ENCODE peak calls at places on chromosomes 11 and 22, in six cellular contexts. C is uterus, Z is erythroblast, R is stomach, B is right lobe of liver, L is body of pancreas. U is an unnamed sample.
A peak's percentile ranks its signal among the peaks of the same experiment; 100 is the strongest.

GRCh38 chr11:69129647-69130046 is 26.1 kb upstream of the SMIM38 start:
- DNase-seq in C (no peak), Z (no peak), R (no peak), B (no peak), L (no peak), U (no peak)

GRCh38 chr22:48432721-48433518 is 1394.8 kb downstream of the BRD1 start:
- DNase-seq in C (no peak), Z (no peak), R (no peak), B (no peak), L (no peak), U (no peak)

GRCh38 chr11:117808768-117809167 is 11.8 kb upstream of the DSCAML1 start:
- DNase-seq in C (peak; percentile 53), Z (no peak), R (no peak), B (no peak), L (no peak), U (no peak)

GRCh38 chr11:116406042-116406441 is 366.7 kb downstream of the BUD13 start:
- DNase-seq in C (no peak), Z (no peak), R (no peak), B (no peak), L (no peak), U (no peak)

GRCh38 chr11:88402192-88402715 is 64.7 kb upstream of the CTSC start:
- DNase-seq in C (no peak), Z (no peak), R (no peak), B (no peak), L (no peak), U (no peak)

GRCh38 chr11:31141804-31142203 is 227.7 kb downstream of the DCDC1 start:
- DNase-seq in C (no peak), Z (no peak), R (no peak), B (no peak), L (no peak), U (no peak)

GRCh38 chr11:9002920-9003572 is 755 bp downstream of the NRIP3 start:
- DNase-seq in C (no peak), Z (peak; percentile 35), R (no peak), B (no peak), L (no peak), U (no peak)

GRCh38 chr11:88849368-88849767 is 216.4 kb downstream of the GRM5 start:
- DNase-seq in C (no peak), Z (no peak), R (no peak), B (no peak), L (no peak), U (no peak)

GRCh38 chr11:19122966-19123615 is 6.1 kb downstream of the ZDHHC13 start:
- DNase-seq in C (no peak), Z (no peak), R (no peak), B (no peak), L (no peak), U (no peak)

GRCh38 chr11:95739526-95739925 is 50.1 kb downstream of the FAM76B start:
- DNase-seq in C (no peak), Z (no peak), R (no peak), B (no peak), L (no peak), U (no peak)

GRCh38 chr22:27839261-27839660 is 37.7 kb upstream of the MN1 start:
- DNase-seq in C (no peak), Z (no peak), R (no peak), B (peak; percentile 23), L (no peak), U (no peak)

GRCh38 chr11:129373489-129373953 is 2.1 kb upstream of the BARX2 start:
- DNase-seq in C (no peak), Z (no peak), R (no peak), B (no peak), L (no peak), U (no peak)

GRCh38 chr11:1701041-1701807 is 4.2 kb downstream of the KRTAP5-6 start:
- DNase-seq in C (no peak), Z (no peak), R (no peak), B (peak; percentile 23), L (no peak), U (no peak)

GRCh38 chr22:50301581-50301991 is 5.9 kb downstream of the PLXNB2 start:
- DNase-seq in C (no peak), Z (no peak), R (peak; percentile 35), B (no peak), L (no peak), U (no peak)

GRCh38 chr22:23036684-23037428 is 33.5 kb upstream of the GNAZ start:
- DNase-seq in C (no peak), Z (no peak), R (no peak), B (no peak), L (peak; percentile 18), U (peak; percentile 70)

GRCh38 chr11:103295704-103296103 is 186.5 kb downstream of the DYNC2H1 start:
- DNase-seq in C (no peak), Z (peak; percentile 37), R (no peak), B (no peak), L (no peak), U (no peak)

DNA sequence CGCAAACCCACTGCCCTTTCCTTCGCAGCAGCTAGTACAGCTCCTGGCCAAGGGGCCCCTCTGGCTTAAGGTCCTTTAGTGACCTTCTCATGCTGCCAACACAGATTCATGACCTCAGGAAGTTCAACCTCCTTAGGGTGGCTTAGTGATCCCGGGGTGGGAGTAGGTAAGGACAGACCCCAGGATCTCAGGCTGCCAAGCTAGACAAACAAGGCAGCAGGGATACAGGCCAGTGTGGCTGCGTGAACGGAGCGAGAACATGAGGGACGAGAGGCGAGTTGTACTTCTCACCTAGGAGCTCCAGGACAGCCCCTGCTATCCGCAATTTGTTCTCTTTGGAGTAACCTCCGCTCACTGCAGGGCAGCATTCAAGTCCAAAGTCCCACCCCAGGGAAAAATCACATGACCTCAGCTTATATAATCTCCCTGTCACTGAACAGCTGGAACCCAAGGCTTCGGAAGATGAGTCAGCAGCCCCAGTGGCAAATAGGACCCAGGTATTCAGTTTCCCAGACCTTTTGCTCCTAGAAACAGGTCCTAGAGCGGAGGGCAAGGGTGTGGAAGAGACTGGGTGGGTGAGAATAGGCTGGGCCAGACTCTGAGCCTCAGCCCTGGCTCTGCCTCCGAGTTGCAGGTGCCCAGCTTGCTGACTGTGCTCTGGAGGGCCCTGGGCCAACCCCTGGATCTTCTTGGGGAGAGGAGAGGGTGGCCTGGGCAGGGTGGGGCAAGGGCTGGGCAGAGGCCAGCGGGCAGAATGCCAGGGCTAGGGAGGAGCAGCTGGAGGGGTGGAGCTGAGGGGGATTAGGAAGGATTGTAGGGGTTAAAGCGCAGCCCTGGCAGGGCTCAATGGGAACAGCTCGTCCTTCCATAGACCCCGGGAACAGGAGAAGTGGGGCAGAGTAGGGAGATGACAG is 13.1 kb downstream of the USP2 start:
- DNase-seq in C (peak; percentile 73), Z (peak; percentile 84), R (peak; percentile 70), B (peak; percentile 92), L (peak; percentile 83), U (peak; percentile 93)
- TF ChIP-seq POLR2A in C (no peak), Z (no peak), R (no peak), B (no peak), L (peak; percentile 30), U (peak; percentile 64)

DNA sequence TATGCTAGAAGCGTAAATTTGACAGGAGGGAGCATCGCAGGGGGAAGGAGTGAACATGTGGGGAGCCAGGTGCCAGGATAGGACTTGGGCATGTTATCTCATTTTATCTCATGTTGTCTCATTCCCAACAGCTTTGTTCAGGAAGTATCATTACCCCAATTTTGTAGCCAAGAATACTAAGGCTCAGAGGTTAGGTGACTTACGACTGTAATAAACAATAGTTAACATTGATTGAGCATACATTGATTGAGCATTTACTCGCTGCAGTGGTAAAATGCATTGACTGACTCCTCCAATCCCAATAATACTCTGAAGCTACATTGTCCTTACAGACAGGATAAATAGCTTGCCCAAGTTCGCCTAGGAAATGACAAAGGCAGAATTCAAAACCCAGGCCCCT is 19.2 kb upstream of the TP53I11 start:
- DNase-seq in C (no peak), Z (no peak), R (no peak), B (no peak), L (no peak), U (no peak)
- TF ChIP-seq POLR2A in C (no peak), Z (no peak), R (no peak), B (no peak), L (no peak), U (no peak)

GRCh38 chr22:37659066-37659896 is 758 bp downstream of the PDXP start:
- DNase-seq in C (no peak), Z (peak; percentile 58), R (no peak), B (peak; percentile 91), L (peak; percentile 61), U (peak; percentile 73)
- TF ChIP-seq POLR2A in C (no peak), Z (no peak), R (no peak), B (peak; percentile 80), L (no peak), U (peak; percentile 86)

DNA sequence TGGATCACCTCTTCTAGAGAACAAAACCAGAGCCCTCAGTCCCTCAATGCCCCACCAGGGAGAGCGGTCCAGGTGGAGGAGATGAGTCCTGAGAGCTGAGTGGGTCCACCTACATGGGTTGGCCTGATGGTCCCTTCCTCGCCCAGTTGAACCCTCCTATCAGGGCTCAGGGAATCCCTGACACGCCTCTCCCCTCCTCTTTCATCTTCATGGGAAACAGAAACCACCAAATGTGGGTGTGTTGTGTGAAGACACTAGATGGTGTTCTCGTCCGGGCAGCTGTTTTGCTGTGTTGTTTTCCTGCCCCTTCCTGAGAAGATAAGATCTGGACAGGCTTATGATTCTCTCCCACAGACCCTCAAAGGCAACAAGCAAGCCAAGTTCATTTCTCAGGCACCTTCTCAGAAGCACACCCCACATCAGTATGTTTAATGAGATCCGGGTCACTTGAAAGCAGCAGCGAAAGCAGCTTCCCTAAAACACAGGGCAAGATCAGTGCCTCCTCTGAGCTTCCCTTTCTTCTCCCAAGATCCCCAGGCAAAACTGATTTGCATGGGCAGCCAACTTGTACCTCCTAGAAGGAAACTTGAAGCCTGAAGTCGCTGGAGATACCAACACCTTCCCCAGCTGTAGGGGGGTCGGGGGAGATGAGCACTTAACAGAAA is 35.3 kb upstream of the POU2AF1 start:
- DNase-seq in C (no peak), Z (no peak), R (no peak), B (no peak), L (no peak), U (no peak)
- TF ChIP-seq POLR2A in C (no peak), Z (no peak), R (no peak), B (no peak), L (no peak), U (no peak)

GRCh38 chr11:63841554-63841953 is 2.6 kb downstream of the MARK2 start:
- DNase-seq in C (no peak), Z (no peak), R (no peak), B (no peak), L (peak; percentile 32), U (no peak)
- TF ChIP-seq POLR2A in C (no peak), Z (no peak), R (no peak), B (no peak), L (no peak), U (no peak)

GRCh38 chr11:28835790-28836189 is 727.6 kb downstream of the METTL15 start:
- DNase-seq in C (no peak), Z (no peak), R (no peak), B (no peak), L (no peak), U (no peak)
- TF ChIP-seq POLR2A in C (no peak), Z (no peak), R (no peak), B (no peak), L (no peak), U (no peak)